ENCODE peak calls at places on chromosome 17, in ten cellular contexts. M is uterus; Z is NCI-H2227 treated with DMSO at 0.1 percent for 48 hours; J is left ventricle myocardium inferior; Q is EL; S is epithelial cell of esophagus; E is A549; C is activated naive CD8-positive, alpha-beta T cell treated with anti-CD3 and anti-CD28 coated beads for 36 hours; L is sciatic nerve; H is stimulated activated CD4-positive, alpha-beta T cell treated with anti-CD3 and anti-CD28 coated beads, Interleukin-15, amount 100 ng/mL, for 1 hour. G is an unnamed sample.

GRCh38 chr17:51056813-51057510 is 63.7 kb downstream of the SPAG9 start:
- DNase-seq in Z (no peak), E (peak), Q (peak), M (peak), H (no peak), C (peak), S (peak), J (no peak), L (no peak), G (no peak)

GRCh38 chr17:29133146-29133713 is 47.0 kb downstream of the MYO18A start:
- DNase-seq in E (peak), C (no peak), S (no peak), H (no peak), M (peak), Z (no peak), J (peak), L (no peak), Q (peak), G (no peak)

GRCh38 chr17:82874011-82874835 is 34.4 kb upstream of the ZNF750 start:
- DNase-seq in E (no peak), M (no peak), Z (no peak), J (no peak), H (no peak), L (no peak), S (peak), Q (no peak), C (no peak), G (peak)

GRCh38 chr17:72008236-72008874 is 112.5 kb upstream of the SOX9 start:
- DNase-seq in C (no peak), H (no peak), M (no peak), J (no peak), Q (peak), S (peak), L (no peak), Z (no peak), E (no peak), G (no peak)

GRCh38 chr17:14107889-14108288 is 38.6 kb downstream of the COX10 start:
- DNase-seq in H (no peak), C (no peak), Q (no peak), M (no peak), S (no peak), Z (no peak), J (no peak), E (no peak), L (no peak), G (no peak)

GRCh38 chr17:36627101-36627500 is 25.7 kb downstream of the MRM1 start:
- DNase-seq in Q (no peak), E (no peak), H (no peak), Z (peak), S (no peak), C (no peak), J (no peak), M (no peak), L (no peak), G (no peak)

GRCh38 chr17:66344473-66344872 is 42.1 kb downstream of the PRKCA start:
- DNase-seq in Q (no peak), E (no peak), C (no peak), M (no peak), H (no peak), Z (no peak), S (no peak), J (no peak), L (no peak), G (no peak)

GRCh38 chr17:82297804-82298537 is 19.4 kb downstream of the CD7 start:
- DNase-seq in Z (no peak), M (peak), L (peak), C (peak), H (peak), S (peak), J (peak), E (peak), Q (peak), G (peak)

GRCh38 chr17:80688994-80689635 is 144.5 kb downstream of the RPTOR start:
- DNase-seq in J (no peak), C (no peak), H (no peak), E (no peak), Z (no peak), S (no peak), M (no peak), L (no peak), Q (no peak), G (no peak)

GRCh38 chr17:32795339-32795979 is 81.5 kb downstream of the MYO1D start:
- DNase-seq in Z (no peak), L (no peak), S (no peak), J (no peak), C (no peak), H (no peak), Q (no peak), M (no peak), E (no peak), G (no peak)

GRCh38 chr17:61161615-61162134 is 238.0 kb upstream of the TBX2 start:
- DNase-seq in E (no peak), C (no peak), H (no peak), S (no peak), L (no peak), J (no peak), Z (no peak), M (no peak), Q (no peak), G (no peak)

GRCh38 chr17:30232015-30232821 is 3.3 kb downstream of the SLC6A4 start:
- DNase-seq in Z (no peak), E (no peak), M (no peak), Q (no peak), L (no peak), H (no peak), S (no peak), C (no peak), J (no peak), G (no peak)

GRCh38 chr17:78347453-78347852 is 12.4 kb downstream of the SOCS3 start:
- DNase-seq in Z (no peak), Q (no peak), C (no peak), S (no peak), H (no peak), J (no peak), E (no peak), M (no peak), L (no peak), G (peak)